ENCODE peak calls at places on chromosomes 6 and 20, in seven cellular contexts. P, C, H, A, I, T and R are unnamed samples.

GRCh38 chr20:57938158-57939108 is 228.6 kb upstream of the PMEPA1 start:
- DNase-seq in T (no peak), P (peak; percentile 21), C (no peak), I (no peak), H (no peak), A (no peak), R (no peak)

GRCh38 chr20:7459123-7459522 is 481.1 kb downstream of the HAO1 start:
- DNase-seq in H (no peak), T (no peak), I (peak; percentile 13), P (no peak), C (no peak), A (no peak), R (no peak)

GRCh38 chr6:78533426-78533825 is 333.9 kb upstream of the IRAK1BP1 start:
- DNase-seq in A (no peak), T (no peak), P (no peak), I (no peak), H (no peak), C (no peak), R (peak; percentile 11)

GRCh38 chr20:50344232-50345071 is 153.8 kb downstream of the CEBPB start:
- DNase-seq in T (no peak), A (no peak), H (peak; percentile 52), P (peak; percentile 44), C (no peak), I (no peak), R (no peak)

GRCh38 chr6:35669441-35669776 is 19.3 kb downstream of the FKBP5 start:
- DNase-seq in T (no peak), H (no peak), A (no peak), C (no peak), I (peak; percentile 73), P (no peak), R (peak; percentile 64)

GRCh38 chr6:13375360-13375878 is 47.1 kb upstream of the TBC1D7 start:
- DNase-seq in I (no peak), A (no peak), T (no peak), P (no peak), C (no peak), H (no peak), R (no peak)

GRCh38 chr20:63706852-63707557 is 771 bp downstream of the ARFRP1 start:
- DNase-seq in C (no peak), I (peak; percentile 57), A (peak; percentile 67), P (peak; percentile 37), H (peak; percentile 48), T (peak; percentile 52), R (peak; percentile 35)

GRCh38 chr20:39897781-39898466 is 791.1 kb downstream of the MAFB start:
- DNase-seq in T (no peak), I (peak; percentile 66), P (no peak), C (no peak), H (no peak), A (no peak), R (no peak)

GRCh38 chr6:110859335-110859792 is 15.2 kb upstream of the AMD1 start:
- DNase-seq in T (peak; percentile 9), H (peak; percentile 30), A (no peak), P (no peak), C (no peak), I (no peak), R (no peak)

GRCh38 chr20:32509639-32510066 is 75.5 kb downstream of the NOL4L start:
- DNase-seq in P (no peak), I (no peak), C (no peak), A (no peak), H (peak; percentile 26), T (peak; percentile 31), R (peak; percentile 54)

GRCh38 chr20:13200767-13201500 is 20.1 kb upstream of the ISM1 start:
- DNase-seq in P (peak; percentile 18), A (no peak), H (peak; percentile 34), I (no peak), C (peak; percentile 70), T (no peak), R (no peak)

GRCh38 chr6:33297956-33298772 is 578 bp downstream of the RGL2 start:
- DNase-seq in I (peak; percentile 96), P (peak; percentile 97), C (peak; percentile 79), H (peak; percentile 91), A (peak; percentile 84), T (peak; percentile 94), R (peak; percentile 75)

GRCh38 chr6:123332070-123332469 is 304.7 kb downstream of the TRDN start:
- DNase-seq in I (no peak), P (no peak), H (no peak), T (no peak), C (no peak), A (no peak), R (no peak)

GRCh38 chr6:134814076-134814709 is 135.7 kb downstream of the ALDH8A1 start:
- DNase-seq in P (peak; percentile 80), T (peak; percentile 72), A (no peak), H (no peak), C (no peak), I (peak; percentile 72), R (peak; percentile 82)

DNA sequence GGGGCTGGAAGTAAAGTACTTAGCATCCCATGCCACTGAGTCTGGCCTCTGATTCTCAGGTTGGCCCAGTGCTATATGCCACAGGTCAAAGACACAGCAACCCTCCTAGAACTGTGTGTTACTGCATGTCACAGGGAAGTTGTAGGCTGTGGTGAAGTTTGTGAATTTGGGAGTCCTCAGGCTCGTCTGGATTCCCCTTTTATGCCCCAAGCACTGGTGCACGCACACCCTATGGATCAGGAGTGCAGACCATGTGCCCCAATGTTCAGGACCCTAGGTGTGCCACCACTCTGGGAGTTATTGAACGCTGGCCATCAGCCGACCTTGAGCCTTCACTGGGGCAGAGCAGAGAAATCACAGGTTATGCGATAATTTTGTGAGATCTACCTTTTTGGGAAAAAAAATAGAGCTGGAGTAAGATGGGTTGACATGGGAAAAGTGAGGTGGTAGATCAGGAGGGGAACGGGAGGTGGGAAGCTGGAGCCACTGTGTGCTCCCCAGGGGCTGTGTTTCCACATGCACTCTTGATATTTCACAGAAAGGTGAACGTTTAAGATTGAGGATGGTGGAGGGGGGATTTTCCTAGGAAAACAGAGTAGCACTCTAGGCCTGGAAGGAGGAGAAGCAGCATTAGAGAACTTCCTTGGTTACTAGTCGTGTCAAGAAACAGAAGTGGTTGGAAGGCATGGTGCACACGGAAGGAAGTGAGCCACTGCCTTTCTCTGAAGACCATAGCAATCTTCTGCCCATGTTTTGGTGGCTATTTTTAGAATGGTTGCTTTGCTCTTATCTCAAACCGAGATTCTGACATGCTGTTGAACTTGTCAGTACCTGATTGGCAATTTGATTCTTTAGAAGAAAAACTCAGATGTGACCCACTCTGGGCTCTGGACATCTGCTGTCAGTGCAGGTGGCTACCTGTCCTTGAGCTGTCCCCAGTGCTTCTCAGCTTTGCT is 44.1 kb downstream of the DUSP22 start:
- DNase-seq in H (no peak), T (peak; percentile 15), P (no peak), I (no peak), C (no peak), A (no peak), R (no peak)
- H3K4ac ChIP-seq in H (no peak overlapping the region), T (no peak overlapping the region), P (no peak overlapping the region), I (no peak overlapping the region), C (no peak overlapping the region), A (no peak overlapping the region), R (no peak overlapping the region)

DNA sequence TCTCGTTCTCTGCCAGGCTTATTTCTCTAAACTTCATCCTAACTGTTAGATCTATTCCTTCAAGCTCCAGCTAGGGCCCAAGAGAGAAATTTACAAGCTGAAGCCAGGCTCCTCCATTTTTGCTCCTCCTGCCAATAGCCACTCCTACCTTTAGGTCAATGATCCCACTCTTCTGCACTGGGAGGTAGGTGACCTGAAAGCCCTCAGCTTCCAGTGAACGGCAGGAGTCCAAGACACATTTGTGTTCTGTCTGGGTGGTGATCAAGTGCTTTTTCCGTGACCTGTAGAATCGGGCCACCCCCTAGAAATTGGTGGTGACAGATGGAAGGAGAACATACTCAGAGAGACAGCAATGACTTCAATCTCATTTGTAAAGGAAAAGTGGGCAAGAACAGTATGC is 8.9 kb downstream of the NFS1 start:
- DNase-seq in A (no peak), H (no peak), P (no peak), T (no peak), C (no peak), I (no peak), R (no peak)
- H3K4ac ChIP-seq in A (no peak overlapping the region), H (no peak overlapping the region), P (no peak overlapping the region), T (no peak overlapping the region), C (no peak overlapping the region), I (no peak overlapping the region), R (no peak overlapping the region)

DNA sequence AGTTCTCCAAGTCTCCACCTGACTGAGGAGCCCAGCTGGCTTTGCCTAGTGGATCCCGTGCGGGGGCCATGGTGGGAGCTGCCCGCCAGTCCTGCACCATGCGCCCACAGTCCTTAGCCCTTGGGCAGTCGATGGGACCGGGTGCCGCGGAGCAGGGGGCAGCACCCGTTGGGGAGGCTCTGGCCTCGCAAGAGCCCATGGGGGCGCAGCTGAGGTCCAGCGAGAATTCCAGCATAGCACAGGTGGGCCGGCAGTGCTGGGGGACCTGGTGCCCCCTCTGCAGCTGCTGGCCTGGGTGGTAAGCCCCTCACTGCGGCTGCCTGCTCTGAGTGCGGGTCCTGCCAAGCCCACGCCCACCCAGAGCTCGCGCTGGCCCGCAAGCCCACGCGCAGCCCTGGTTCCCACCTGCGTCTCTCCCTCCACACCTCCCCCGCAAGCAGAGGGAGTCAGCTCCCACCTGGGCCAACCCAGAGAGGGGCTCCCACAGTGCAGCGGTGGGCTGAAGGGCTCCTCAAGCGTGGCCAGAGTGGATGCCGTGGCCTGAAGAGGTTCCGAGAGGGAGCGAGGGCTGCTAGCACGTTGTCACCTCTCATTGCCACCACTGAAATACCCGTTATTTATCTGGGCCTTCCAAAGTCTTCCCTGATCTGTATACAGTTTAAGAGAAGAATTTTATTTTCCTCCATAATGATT is 88.5 kb upstream of the MYLIP start:
- DNase-seq in I (no peak), A (no peak), P (no peak), H (no peak), C (no peak), T (no peak), R (no peak)
- H3K4ac ChIP-seq in I (no peak overlapping the region), A (no peak overlapping the region), P (no peak overlapping the region), H (no peak overlapping the region), C (no peak overlapping the region), T (no peak overlapping the region), R (no peak overlapping the region)

GRCh38 chr6:121759370-121759769 is 323.9 kb downstream of the GJA1 start:
- DNase-seq in C (no peak), A (no peak), P (no peak), T (no peak), H (no peak), I (no peak), R (no peak)

GRCh38 chr6:121760191-121760590 is 324.7 kb downstream of the GJA1 start:
- DNase-seq in H (no peak), C (no peak), P (no peak), I (no peak), A (no peak), T (no peak), R (no peak)

GRCh38 chr6:121755500-121755899 is 320.1 kb downstream of the GJA1 start:
- DNase-seq in A (no peak), I (no peak), P (no peak), H (no peak), T (no peak), C (no peak), R (no peak)

GRCh38 chr6:121760640-121761213 is 325.3 kb downstream of the GJA1 start:
- DNase-seq in A (no peak), P (peak; percentile 68), I (no peak), T (no peak), H (peak; percentile 47), C (no peak), R (no peak)

GRCh38 chr6:121756643-121757042 is 321.2 kb downstream of the GJA1 start:
- DNase-seq in C (no peak), A (no peak), I (no peak), H (no peak), P (no peak), T (no peak), R (no peak)
- H3K4ac ChIP-seq in C (no peak overlapping the region), A (no peak overlapping the region), I (no peak overlapping the region), H (no peak overlapping the region), P (no peak overlapping the region), T (no peak overlapping the region), R (no peak overlapping the region)